ENCODE peak calls at places on chromosomes 5 and 9, in six cellular contexts. I is endodermal cell; K is prostate gland; O is SJSA1; G is mesendoderm; X is CD4-positive, alpha-beta T cell. D is an unnamed sample.

GRCh38 chr5:9523090-9523813 is 22.6 kb downstream of the SEMA5A start:
- DNase-seq in I (no peak), K (no peak), X (no peak), O (peak; percentile 82), G (no peak), D (no peak)

GRCh38 chr9:73081979-73082657 is 69.5 kb upstream of the ANXA1 start:
- DNase-seq in G (peak; percentile 67), O (no peak), X (no peak), I (no peak), K (no peak), D (peak; percentile 16)

GRCh38 chr5:154773314-154773713 is 18.1 kb downstream of the LARP1 start:
- DNase-seq in O (no peak), I (peak; percentile 47), G (no peak), K (no peak), X (no peak), D (no peak)

GRCh38 chr9:86667307-86667706 is 280.0 kb downstream of the GAS1 start:
- DNase-seq in I (no peak), G (no peak), X (no peak), O (no peak), K (no peak), D (no peak)

GRCh38 chr9:93205045-93205768 is 21.3 kb downstream of the WNK2 start:
- DNase-seq in I (no peak), G (no peak), O (no peak), K (peak; percentile 53), X (no peak), D (no peak)

GRCh38 chr5:175707751-175708375 is 50.0 kb downstream of the HRH2 start:
- DNase-seq in K (no peak), O (no peak), I (peak; percentile 28), G (no peak), X (no peak), D (no peak)

GRCh38 chr5:173138707-173139106 is 5.6 kb upstream of the BNIP1 start:
- DNase-seq in K (no peak), X (no peak), I (no peak), G (peak; percentile 43), O (no peak), D (no peak)

GRCh38 chr5:73528248-73528647 is 30.0 kb downstream of the BTF3 start:
- DNase-seq in O (no peak), X (no peak), K (no peak), G (no peak), I (no peak), D (no peak)

GRCh38 chr5:177301503-177302165 is 1.9 kb downstream of the RAB24 start:
- DNase-seq in G (peak; percentile 55), K (peak; percentile 89), I (peak; percentile 58), X (no peak), O (no peak), D (no peak)

GRCh38 chr5:54470677-54471076 is 15.2 kb downstream of the HSPB3 start:
- DNase-seq in X (no peak), I (no peak), G (no peak), O (no peak), K (no peak), D (no peak)

GRCh38 chr9:82764270-82764669 is 298.7 kb downstream of the RASEF start:
- DNase-seq in X (no peak), I (no peak), K (no peak), O (no peak), G (no peak), D (no peak)

GRCh38 chr9:87148391-87149237 is 201.3 kb upstream of the GAS1 start:
- DNase-seq in G (peak; percentile 92), X (no peak), I (peak; percentile 90), K (peak; percentile 43), O (peak; percentile 53), D (peak; percentile 33)

GRCh38 chr5:119355636-119356383 is at the start of gene TNFAIP8:
- DNase-seq in K (peak; percentile 43), G (peak; percentile 77), O (peak; percentile 60), X (no peak), I (peak; percentile 84), D (no peak)

GRCh38 chr9:7811679-7812078 is 12.1 kb upstream of the DMAC1 start:
- DNase-seq in O (no peak), X (no peak), G (no peak), K (no peak), I (no peak), D (no peak)

GRCh38 chr9:114130141-114130540 is 25.2 kb upstream of the COL27A1 start:
- DNase-seq in I (no peak), O (no peak), X (no peak), G (no peak), K (no peak), D (no peak)

GRCh38 chr5:36079200-36079761 is 12.6 kb upstream of the UGT3A2 start:
- DNase-seq in K (no peak), X (no peak), G (peak; percentile 91), O (no peak), I (peak; percentile 85), D (peak; percentile 77)

GRCh38 chr9:85599540-85600140 is 142.1 kb downstream of the AGTPBP1 start:
- DNase-seq in K (no peak), I (no peak), G (no peak), X (no peak), O (no peak), D (no peak)

GRCh38 chr5:181190711-181191525 is 14.1 kb downstream of the TRIM7 start:
- DNase-seq in G (no peak), K (no peak), X (no peak), O (no peak), I (peak; percentile 74), D (no peak)

GRCh38 chr5:622359-622758 is 10.2 kb downstream of the CEP72 start:
- DNase-seq in K (no peak), G (no peak), O (no peak), X (no peak), I (no peak), D (no peak)

GRCh38 chr5:95284512-95285405 is at the start of gene MCTP1:
- DNase-seq in X (no peak), G (peak; percentile 53), K (no peak), O (no peak), I (peak; percentile 86), D (no peak)

GRCh38 chr9:95157491-95158151 is 159.9 kb downstream of the FANCC start:
- DNase-seq in O (no peak), K (peak; percentile 58), I (no peak), X (no peak), G (no peak), D (no peak)

GRCh38 chr5:14834584-14835540 is 36.7 kb downstream of the ANKH start:
- DNase-seq in I (no peak), O (no peak), X (no peak), G (no peak), K (no peak), D (no peak)

GRCh38 chr5:172920447-172920849 is 38.8 kb upstream of the RPL26L1 start:
- DNase-seq in G (peak; percentile 68), K (no peak), X (no peak), I (peak; percentile 64), O (peak; percentile 70), D (no peak)

GRCh38 chr9:23524607-23525155 is 301.4 kb downstream of the ELAVL2 start:
- DNase-seq in K (no peak), X (no peak), I (no peak), O (no peak), G (no peak), D (no peak)

GRCh38 chr5:31939151-31939550 is 235.0 kb downstream of the GOLPH3 start:
- DNase-seq in K (no peak), O (no peak), G (no peak), X (no peak), I (no peak), D (no peak)

GRCh38 chr5:14996997-14997396 is 125.4 kb upstream of the ANKH start:
- DNase-seq in K (no peak), X (no peak), I (no peak), G (no peak), O (no peak), D (no peak)

GRCh38 chr5:36692791-36693763 is 86.7 kb downstream of the SLC1A3 start:
- DNase-seq in G (peak; percentile 92), K (peak; percentile 66), I (peak; percentile 97), X (no peak), O (peak; percentile 80), D (peak; percentile 67)

GRCh38 chr9:93680445-93681315 is 104.3 kb downstream of the PHF2 start:
- DNase-seq in I (peak; percentile 43), G (no peak), K (peak; percentile 3), O (no peak), X (no peak), D (no peak)

GRCh38 chr5:116637149-116637740 is 62.6 kb upstream of the SEMA6A start:
- DNase-seq in X (no peak), I (no peak), K (no peak), O (no peak), G (no peak), D (no peak)

GRCh38 chr9:34993502-34994428 is 4.2 kb downstream of the DNAJB5 start:
- DNase-seq in I (peak; percentile 81), X (no peak), G (peak; percentile 93), K (no peak), O (no peak), D (no peak)

GRCh38 chr5:64207978-64208377 is 42.3 kb downstream of the RNF180 start:
- DNase-seq in X (no peak), O (no peak), K (no peak), I (no peak), G (no peak), D (no peak)

GRCh38 chr5:127228540-127229184 is 61.9 kb upstream of the MEGF10 start:
- DNase-seq in G (peak; percentile 32), I (peak; percentile 68), O (no peak), X (no peak), K (no peak), D (peak; percentile 2)
- H3K27me3 ChIP-seq in G (no peaks in the 10 kb centered on the region), I (no peaks in the 10 kb centered on the region), O (peaks cover 6% of the 10 kb centered on the region), X (no peaks in the 10 kb centered on the region), K (no peaks in the 10 kb centered on the region), D (peaks cover 2% of the 10 kb centered on the region)

GRCh38 chr5:123095694-123096120 is 6.7 kb downstream of the PRDM6 start:
- DNase-seq in O (no peak), X (no peak), I (no peak), G (no peak), K (no peak), D (no peak)
- H3K27me3 ChIP-seq in O (peaks cover 16% of the 10 kb centered on the region), X (peaks cover 94% of the 10 kb centered on the region), I (peaks cover 100% of the 10 kb centered on the region), G (peaks cover 61% of the 10 kb centered on the region), K (peaks cover 36% of the 10 kb centered on the region), D (peaks cover 89% of the 10 kb centered on the region)

DNA sequence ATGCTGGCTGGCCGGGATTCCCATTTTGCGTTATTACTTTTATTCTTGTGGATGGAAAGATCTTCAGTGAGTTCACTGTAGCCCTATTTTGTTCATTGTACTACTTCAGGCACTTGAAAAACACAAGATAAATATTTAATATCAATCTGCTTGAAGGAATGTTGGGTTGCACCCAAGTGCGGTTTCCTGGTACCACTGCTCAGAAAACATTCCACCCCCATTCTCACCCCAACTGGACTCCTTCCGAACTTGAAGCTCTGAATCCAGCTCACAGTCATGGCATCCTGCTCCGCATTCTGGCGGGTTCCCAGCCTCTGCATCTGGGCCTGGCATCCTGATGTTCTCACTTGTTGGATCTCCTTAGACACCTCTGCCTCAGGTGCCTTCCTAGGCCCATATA is 103.2 kb downstream of the CFAP90 start:
- DNase-seq in I (no peak), G (no peak), O (no peak), X (no peak), K (no peak), D (no peak)
- H3K27me3 ChIP-seq in I (no peaks in the 10 kb centered on the region), G (no peaks in the 10 kb centered on the region), O (no peaks in the 10 kb centered on the region), X (no peaks in the 10 kb centered on the region), K (no peaks in the 10 kb centered on the region), D (no peaks in the 10 kb centered on the region)

DNA sequence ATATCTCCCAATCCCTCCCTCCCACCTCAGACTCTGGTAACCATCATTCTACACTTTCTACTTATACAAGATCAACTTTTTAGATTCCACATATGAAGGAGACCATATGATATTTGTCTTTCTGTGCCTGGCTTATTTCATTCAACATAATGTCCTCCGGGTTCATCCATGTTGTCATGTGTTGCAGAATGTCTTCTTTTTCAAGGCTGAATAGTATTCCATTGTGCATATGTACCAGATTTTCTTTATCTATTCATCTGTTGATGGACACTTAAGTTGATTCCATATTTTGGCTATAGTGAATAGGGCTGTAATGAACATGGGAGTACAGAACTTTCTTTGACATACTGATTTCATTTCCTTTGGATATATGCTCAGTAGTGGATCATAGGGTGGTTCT is 78.9 kb upstream of the MAP1B start:
- DNase-seq in K (no peak), G (no peak), X (no peak), I (no peak), O (no peak), D (no peak)
- H3K27me3 ChIP-seq in K (no peaks in the 10 kb centered on the region), G (no peaks in the 10 kb centered on the region), X (peaks cover 5% of the 10 kb centered on the region), I (no peaks in the 10 kb centered on the region), O (no peaks in the 10 kb centered on the region), D (no peaks in the 10 kb centered on the region)